ENCODE peak calls at places on chromosome 1, in ten cellular contexts. P is ACHN; X is GM03348; N is cardiac septum; B is EH; Y is activated effector memory CD4-positive, alpha-beta T cell treated with anti-CD3 and anti-CD28 coated beads, Interleukin-2, amount 50 U/mL, for 16 hours; C is lower lobe of right lung; T is AG09309; I is KG1; O is amygdala. K is an unnamed sample.
A peak's percentile ranks its signal among the peaks of the same experiment; 100 is the strongest.

GRCh38 chr1:7648761-7649384 is 122.2 kb upstream of the VAMP3 start:
- DNase-seq in P (no peak), X (no peak), N (no peak), B (no peak), Y (no peak), C (peak; percentile 87), T (no peak), I (peak; percentile 36), O (no peak), K (peak; percentile 69)

GRCh38 chr1:94422115-94422820 is 4.1 kb downstream of the ABCD3 start:
- DNase-seq in P (no peak), X (no peak), N (no peak), B (peak; percentile 44), Y (no peak), C (no peak), T (no peak), I (no peak), O (no peak), K (no peak)

GRCh38 chr1:153990468-153991150 is at the start of gene RPS27:
- DNase-seq in P (peak; percentile 99), X (peak; percentile 92), N (peak; percentile 90), B (peak; percentile 98), Y (peak; percentile 94), C (peak; percentile 88), T (peak; percentile 97), I (peak; percentile 98), O (peak; percentile 95), K (peak; percentile 92)

GRCh38 chr1:239912471-239912870 is 179.2 kb upstream of the FMN2 start:
- DNase-seq in P (no peak), X (peak; percentile 32), N (no peak), B (peak; percentile 50), Y (no peak), C (no peak), T (no peak), I (no peak), O (no peak), K (no peak)

GRCh38 chr1:162133566-162133965 is 64.1 kb downstream of the NOS1AP start:
- DNase-seq in P (no peak), X (peak; percentile 15), N (no peak), B (peak; percentile 70), Y (no peak), C (no peak), T (peak; percentile 39), I (no peak), O (no peak), K (no peak)

GRCh38 chr1:3093928-3094626 is 25.1 kb downstream of the PRDM16 start:
- DNase-seq in P (no peak), X (no peak), N (no peak), B (no peak), Y (no peak), C (no peak), T (no peak), I (no peak), O (no peak), K (peak; percentile 74)

GRCh38 chr1:200877839-200878551 is 5.2 kb downstream of the GPR25 start:
- DNase-seq in P (no peak), X (no peak), N (no peak), B (no peak), Y (peak; percentile 86), C (no peak), T (no peak), I (no peak), O (no peak), K (no peak)

GRCh38 chr1:171468120-171468790 is 17.1 kb upstream of the PRRC2C start:
- DNase-seq in P (peak; percentile 52), X (peak; percentile 56), N (no peak), B (peak; percentile 62), Y (no peak), C (no peak), T (no peak), I (no peak), O (no peak), K (no peak)

GRCh38 chr1:154423303-154423987 is 18.3 kb downstream of the IL6R start:
- DNase-seq in P (peak; percentile 71), X (peak; percentile 81), N (no peak), B (peak; percentile 77), Y (peak; percentile 79), C (peak; percentile 11), T (no peak), I (no peak), O (peak; percentile 56), K (no peak)

GRCh38 chr1:228987736-228988506 is 252.6 kb downstream of the RHOU start:
- DNase-seq in P (no peak), X (no peak), N (peak; percentile 51), B (no peak), Y (no peak), C (no peak), T (no peak), I (no peak), O (no peak), K (no peak)

GRCh38 chr1:54018635-54019034 is 649 bp upstream of the LDLRAD1 start:
- DNase-seq in P (no peak), X (no peak), N (no peak), B (no peak), Y (no peak), C (no peak), T (no peak), I (no peak), O (no peak), K (no peak)

K was measured in GDM1.